ENCODE peak calls at places on chromosome 1, in four cellular contexts. Z, Q, X and U are unnamed samples.

GRCh38 chr1:199064971-199065370 is 426.1 kb downstream of the PTPRC start:
- DNase-seq in Z (no peak), Q (no peak), X (no peak), U (no peak)

GRCh38 chr1:227355542-227356270 is 37.4 kb upstream of the CDC42BPA start:
- DNase-seq in X (no peak), Z (no peak), Q (no peak), U (no peak)

GRCh38 chr1:65509912-65510680 is 89.6 kb downstream of the LEPR start:
- DNase-seq in Q (no peak), X (no peak), Z (no peak), U (no peak)

GRCh38 chr1:7046314-7046713 is 261.1 kb downstream of the CAMTA1 start:
- DNase-seq in Z (no peak), Q (peak), X (no peak), U (no peak)

GRCh38 chr1:226226601-226227000 is 3.1 kb downstream of the MIXL1 start:
- DNase-seq in Z (no peak), Q (no peak), X (no peak), U (peak)

GRCh38 chr1:243268751-243269460 is 13.1 kb downstream of the SDCCAG8 start:
- DNase-seq in Q (no peak), X (no peak), Z (no peak), U (no peak)

GRCh38 chr1:147822292-147822691 is 61.9 kb upstream of the GJA5 start:
- DNase-seq in Q (no peak), Z (no peak), X (no peak), U (no peak)

GRCh38 chr1:221729771-221730170 is 12.1 kb downstream of the DUSP10 start:
- DNase-seq in X (no peak), Q (no peak), Z (no peak), U (no peak)

GRCh38 chr1:223233019-223233409 is 90.0 kb upstream of the TLR5 start:
- DNase-seq in Z (peak), X (no peak), Q (no peak), U (no peak)

GRCh38 chr1:222792744-222793143 is 22.1 kb upstream of the DISP1 start:
- DNase-seq in Z (no peak), X (no peak), Q (no peak), U (peak)

GRCh38 chr1:90821152-90821792 is 104.2 kb upstream of the BARHL2 start:
- DNase-seq in Z (no peak), Q (no peak), X (no peak), U (no peak)

GRCh38 chr1:14970799-14971141 is 182.8 kb upstream of the TMEM51 start:
- DNase-seq in X (no peak), Z (no peak), Q (no peak), U (no peak)

GRCh38 chr1:85553936-85554335 is 26.6 kb upstream of the CCN1 start:
- DNase-seq in X (no peak), Z (no peak), Q (no peak), U (no peak)

GRCh38 chr1:248840946-248841345 is 2.9 kb downstream of the ZNF672 start:
- DNase-seq in Q (no peak), Z (no peak), X (no peak), U (no peak)

GRCh38 chr1:43445618-43446387 is 7.9 kb downstream of the HYI start:
- DNase-seq in X (no peak), Z (peak), Q (peak), U (no peak)

GRCh38 chr1:208190784-208191183 is 53.4 kb downstream of the PLXNA2 start:
- DNase-seq in Q (no peak), X (no peak), Z (no peak), U (no peak)

GRCh38 chr1:227883073-227883520 is 64.6 kb downstream of the WNT9A start:
- DNase-seq in Z (peak), Q (peak), X (no peak), U (peak)

GRCh38 chr1:208153386-208153785 is 90.8 kb downstream of the PLXNA2 start:
- DNase-seq in Q (no peak), Z (no peak), X (no peak), U (no peak)

GRCh38 chr1:228963795-228964177 is 228.5 kb downstream of the RHOU start:
- DNase-seq in X (no peak), Q (no peak), Z (peak), U (no peak)

GRCh38 chr1:221169447-221169889 is 290.2 kb downstream of the HLX start:
- DNase-seq in Z (no peak), X (no peak), Q (no peak), U (no peak)

GRCh38 chr1:164719676-164720075 is 160.7 kb downstream of the PBX1 start:
- DNase-seq in X (no peak), Z (no peak), Q (no peak), U (no peak)

GRCh38 chr1:220761688-220762427 is 13.7 kb downstream of the MTARC2 start:
- DNase-seq in Q (no peak), Z (no peak), X (no peak), U (no peak)

GRCh38 chr1:155051777-155052398 is 772 bp downstream of the ADAM15 start:
- DNase-seq in X (no peak), Z (no peak), Q (peak), U (peak)

GRCh38 chr1:7042322-7043231 is 257.3 kb downstream of the CAMTA1 start:
- DNase-seq in X (no peak), Z (no peak), Q (no peak), U (peak)

GRCh38 chr1:160129046-160129445 is 13.5 kb downstream of the ATP1A2 start:
- DNase-seq in X (no peak), Z (no peak), Q (no peak), U (no peak)

GRCh38 chr1:214762902-214763301 is 159.9 kb downstream of the CENPF start:
- DNase-seq in X (no peak), Z (no peak), Q (no peak), U (no peak)

GRCh38 chr1:197692965-197693364 is 82.3 kb downstream of the DENND1B start:
- DNase-seq in Q (no peak), Z (no peak), X (no peak), U (no peak)

GRCh38 chr1:214506972-214507431 is 44.4 kb downstream of the PTPN14 start:
- DNase-seq in Z (no peak), X (no peak), Q (no peak), U (no peak)

GRCh38 chr1:47572731-47573505 is 135.1 kb downstream of the FOXD2 start:
- DNase-seq in Q (no peak), X (no peak), Z (no peak), U (no peak)

GRCh38 chr1:119680193-119680592 is 31.5 kb upstream of the PHGDH start:
- DNase-seq in Q (no peak), X (no peak), Z (no peak), U (no peak)

GRCh38 chr1:87644033-87644432 is 315.4 kb downstream of the LMO4 start:
- DNase-seq in X (no peak), Z (no peak), Q (no peak), U (no peak)

GRCh38 chr1:245079021-245079609 is 75.7 kb upstream of the KIF26B start:
- DNase-seq in X (no peak), Q (no peak), Z (no peak), U (no peak)

GRCh38 chr1:54107131-54107530 is 45.7 kb downstream of the CDCP2 start:
- DNase-seq in X (no peak), Q (no peak), Z (no peak), U (no peak)

GRCh38 chr1:18352640-18353245 is 128.0 kb upstream of the KLHDC7A start:
- DNase-seq in Z (no peak), Q (no peak), X (no peak), U (no peak)

GRCh38 chr1:27360159-27361043 is 6.4 kb downstream of the MAP3K6 start:
- DNase-seq in Q (no peak), Z (no peak), X (no peak), U (peak)

GRCh38 chr1:161177112-161177935 is at the start of gene B4GALT3:
- DNase-seq in Q (peak), Z (peak), X (peak), U (peak)
- TF ChIP-seq CTCF in Q (peak), Z (no peak), X (no peak), U (no peak)

GRCh38 chr1:5720484-5720883 is 271.7 kb downstream of the NPHP4 start:
- DNase-seq in X (no peak), Z (no peak), Q (no peak), U (no peak)

GRCh38 chr1:5720936-5721335 is 271.3 kb downstream of the NPHP4 start:
- DNase-seq in Z (no peak), X (no peak), Q (no peak), U (no peak)

GRCh38 chr1:5720045-5720444 is 272.2 kb downstream of the NPHP4 start:
- DNase-seq in Z (no peak), Q (no peak), X (no peak), U (no peak)

GRCh38 chr1:5717031-5717682 is 275.1 kb downstream of the NPHP4 start:
- DNase-seq in Z (no peak), X (no peak), Q (no peak), U (no peak)

GRCh38 chr1:5718716-5719632 is 273.3 kb downstream of the NPHP4 start:
- DNase-seq in Z (no peak), X (no peak), Q (no peak), U (no peak)
- TF ChIP-seq CTCF in Z (no peak), X (no peak), Q (no peak), U (no peak)

GRCh38 chr1:202697038-202697437 is 13.2 kb downstream of the SYT2 start:
- DNase-seq in Z (no peak), X (no peak), Q (no peak), U (no peak)
- TF ChIP-seq CTCF in Z (no peak), X (no peak), Q (no peak), U (no peak)

GRCh38 chr1:52752427-52752826 is 26.2 kb downstream of the ZYG11B start:
- DNase-seq in Q (no peak), X (no peak), Z (no peak), U (no peak)

GRCh38 chr1:52746189-52746588 is 19.9 kb downstream of the ZYG11B start:
- DNase-seq in Q (no peak), Z (no peak), X (no peak), U (no peak)

GRCh38 chr1:52748119-52748518 is 21.9 kb downstream of the ZYG11B start:
- DNase-seq in Q (no peak), Z (no peak), X (no peak), U (no peak)

GRCh38 chr1:52751589-52752306 is 25.5 kb downstream of the ZYG11B start:
- DNase-seq in Q (peak), X (no peak), Z (no peak), U (no peak)

DNA sequence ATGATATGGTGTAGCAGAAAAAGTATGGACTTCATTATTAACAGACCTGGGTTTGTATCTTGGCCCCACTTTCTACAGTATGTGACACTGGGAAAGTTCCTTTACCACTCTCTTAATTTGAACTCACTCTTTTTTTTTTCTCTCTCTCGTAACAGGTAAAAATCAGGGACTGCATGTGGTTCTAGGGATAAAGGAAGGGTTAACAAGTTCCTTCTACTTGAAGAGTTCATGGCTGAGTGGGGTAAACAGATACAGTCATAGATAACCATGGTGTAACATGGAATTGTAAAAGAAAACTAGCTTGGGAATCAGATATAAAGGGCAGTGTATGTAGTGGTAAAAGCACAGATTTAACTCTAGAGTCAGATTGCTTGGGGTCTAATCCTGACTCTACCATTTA is 21.2 kb downstream of the ZYG11B start:
- DNase-seq in Z (no peak), X (no peak), Q (no peak), U (no peak)
- TF ChIP-seq CTCF in Z (no peak), X (no peak), Q (no peak), U (no peak)

GRCh38 chr1:235077163-235077540 is 51.5 kb downstream of the TOMM20 start:
- DNase-seq in Q (no peak), Z (no peak), X (no peak), U (no peak)

GRCh38 chr1:235074335-235075120 is 54.1 kb downstream of the TOMM20 start:
- DNase-seq in X (no peak), Q (no peak), Z (no peak), U (peak)

GRCh38 chr1:235076504-235077162 is 52.0 kb downstream of the TOMM20 start:
- DNase-seq in Z (no peak), Q (no peak), X (no peak), U (no peak)

GRCh38 chr1:235075121-235075954 is 53.3 kb downstream of the TOMM20 start:
- DNase-seq in Q (peak), X (no peak), Z (peak), U (peak)

GRCh38 chr1:235075955-235076308 is 52.7 kb downstream of the TOMM20 start:
- DNase-seq in Z (no peak), X (no peak), Q (no peak), U (no peak)
- TF ChIP-seq CTCF in Z (no peak), X (no peak), Q (peak), U (no peak)

DNA sequence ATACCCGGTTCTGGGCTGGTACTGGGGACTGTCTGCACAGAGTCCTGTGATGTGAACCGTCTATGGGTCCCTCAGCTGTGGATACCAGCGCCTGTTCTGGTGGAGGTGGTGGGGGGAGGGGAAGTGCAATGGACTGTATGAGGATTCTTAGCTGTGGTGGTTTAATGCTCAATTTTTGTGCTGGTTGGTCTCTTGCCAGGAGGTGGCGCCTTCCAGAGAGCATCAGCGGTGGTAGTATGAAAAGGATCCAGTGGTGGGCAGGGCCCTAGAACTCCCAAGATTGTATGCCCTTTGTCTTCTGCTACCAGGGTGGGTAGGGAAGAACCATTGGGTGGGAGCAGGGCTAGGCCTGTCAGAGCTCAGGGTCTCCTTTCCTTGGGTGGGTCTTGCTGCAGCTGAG is 89.4 kb upstream of the B3GALT2 start:
- DNase-seq in Z (no peak), X (no peak), Q (no peak), U (no peak)
- TF ChIP-seq CTCF in Z (no peak), X (no peak), Q (no peak), U (no peak)

GRCh38 chr1:183126000-183126366 is 60.1 kb upstream of the LAMC2 start:
- DNase-seq in Z (no peak), X (no peak), Q (no peak), U (no peak)

GRCh38 chr1:183126528-183126927 is 59.5 kb upstream of the LAMC2 start:
- DNase-seq in Q (no peak), X (no peak), Z (no peak), U (no peak)

GRCh38 chr1:183124259-183124658 is 61.8 kb upstream of the LAMC2 start:
- DNase-seq in Q (no peak), X (no peak), Z (no peak), U (no peak)

GRCh38 chr1:183121609-183122008 is 64.5 kb upstream of the LAMC2 start:
- DNase-seq in X (no peak), Z (no peak), Q (no peak), U (no peak)

DNA sequence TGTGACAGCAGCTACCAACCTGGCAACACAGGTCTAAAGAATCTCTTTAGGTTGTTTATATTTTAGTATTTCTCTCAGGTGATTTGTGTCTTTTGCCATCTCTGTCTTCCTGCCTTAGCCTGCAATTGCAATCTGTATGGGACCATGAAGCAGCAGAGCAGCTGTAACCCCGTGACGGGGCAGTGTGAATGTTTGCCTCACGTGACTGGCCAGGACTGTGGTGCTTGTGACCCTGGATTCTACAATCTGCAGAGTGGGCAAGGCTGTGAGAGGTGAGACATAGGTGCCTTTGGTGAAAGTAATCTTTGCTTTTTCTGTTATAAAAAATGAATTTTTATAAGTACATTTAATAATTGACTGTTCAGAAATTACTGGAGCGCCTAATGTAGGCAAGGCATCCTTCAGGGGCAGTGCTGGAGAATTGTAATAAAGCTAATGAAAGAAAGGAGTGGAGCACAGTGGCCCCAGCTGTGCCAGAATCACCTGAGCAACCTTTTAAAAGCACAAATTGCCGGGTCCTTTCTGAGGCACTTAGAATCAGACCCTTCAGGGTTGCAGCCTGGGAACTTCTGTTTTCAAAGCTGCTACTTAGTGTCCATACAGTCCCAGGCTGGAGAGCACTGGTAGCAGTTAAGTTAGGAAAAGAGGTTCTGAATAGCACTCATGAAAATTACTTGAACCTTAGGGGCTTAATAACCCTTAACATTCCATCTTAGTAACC is 60.6 kb upstream of the LAMC2 start:
- DNase-seq in Z (no peak), X (no peak), Q (no peak), U (no peak)
- TF ChIP-seq CTCF in Z (no peak), X (no peak), Q (no peak), U (no peak)